ENCODE peak calls at places on chromosomes 2 and 18, in four cellular contexts. One of them, this sample, is unnamed.
A peak's percentile ranks its signal among the peaks of the same experiment; 100 is the strongest.

GRCh38 chr2:10909050-10909995 is 2.4 kb upstream of the KCNF1 start:
- DNase-seq in effector memory CD4-positive, alpha-beta T cell: no peak
- DNase-seq in adipocyte: peak; percentile 47
- DNase-seq in mammary epithelial cell: no peak
- DNase-seq in this sample: no peak

GRCh38 chr2:236575501-236575900 is 5.9 kb downstream of the ACKR3 start:
- DNase-seq in effector memory CD4-positive, alpha-beta T cell: no peak
- DNase-seq in adipocyte: no peak
- DNase-seq in mammary epithelial cell: no peak
- DNase-seq in this sample: no peak

GRCh38 chr2:236782938-236783337 is 213.3 kb downstream of the ACKR3 start:
- DNase-seq in effector memory CD4-positive, alpha-beta T cell: no peak
- DNase-seq in mammary epithelial cell: no peak
- DNase-seq in adipocyte: no peak
- DNase-seq in this sample: no peak

GRCh38 chr2:230224458-230224857 is 1.1 kb upstream of the SP140 start:
- DNase-seq in effector memory CD4-positive, alpha-beta T cell: no peak
- DNase-seq in mammary epithelial cell: no peak
- DNase-seq in adipocyte: no peak
- DNase-seq in this sample: no peak

GRCh38 chr2:73027340-73027739 is 44.2 kb downstream of the SFXN5 start:
- DNase-seq in adipocyte: no peak
- DNase-seq in mammary epithelial cell: no peak
- DNase-seq in effector memory CD4-positive, alpha-beta T cell: no peak
- DNase-seq in this sample: no peak

GRCh38 chr2:72144746-72145657 is 2.7 kb downstream of the CYP26B1 start:
- DNase-seq in adipocyte: peak; percentile 58
- DNase-seq in effector memory CD4-positive, alpha-beta T cell: no peak
- DNase-seq in mammary epithelial cell: peak; percentile 54
- DNase-seq in this sample: no peak

GRCh38 chr2:222753251-222753824 is 81.9 kb downstream of the MOGAT1 start:
- DNase-seq in adipocyte: peak; percentile 81
- DNase-seq in effector memory CD4-positive, alpha-beta T cell: no peak
- DNase-seq in mammary epithelial cell: peak; percentile 73
- DNase-seq in this sample: no peak

GRCh38 chr2:200590090-200590489 is 4.3 kb downstream of the AOX1 start:
- DNase-seq in adipocyte: peak; percentile 42
- DNase-seq in mammary epithelial cell: no peak
- DNase-seq in effector memory CD4-positive, alpha-beta T cell: no peak
- DNase-seq in this sample: no peak

GRCh38 chr18:35174093-35174731 is 66.6 kb upstream of the ZNF397 start:
- DNase-seq in effector memory CD4-positive, alpha-beta T cell: no peak
- DNase-seq in adipocyte: no peak
- DNase-seq in mammary epithelial cell: no peak
- DNase-seq in this sample: no peak

GRCh38 chr18:63881851-63882250 is 5.7 kb upstream of the SERPINB2 start:
- DNase-seq in mammary epithelial cell: peak; percentile 78
- DNase-seq in adipocyte: peak; percentile 19
- DNase-seq in effector memory CD4-positive, alpha-beta T cell: no peak
- DNase-seq in this sample: no peak

GRCh38 chr2:218263817-218264611 is 3.2 kb downstream of the GPBAR1 start:
- DNase-seq in mammary epithelial cell: no peak
- DNase-seq in adipocyte: no peak
- DNase-seq in effector memory CD4-positive, alpha-beta T cell: no peak
- DNase-seq in this sample: no peak

GRCh38 chr2:23631391-23631790 is 246.4 kb downstream of the KLHL29 start:
- DNase-seq in mammary epithelial cell: no peak
- DNase-seq in adipocyte: no peak
- DNase-seq in effector memory CD4-positive, alpha-beta T cell: no peak
- DNase-seq in this sample: no peak

GRCh38 chr2:188076149-188077056 is 215.3 kb upstream of the GULP1 start:
- DNase-seq in adipocyte: no peak
- DNase-seq in effector memory CD4-positive, alpha-beta T cell: no peak
- DNase-seq in mammary epithelial cell: no peak
- DNase-seq in this sample: no peak

GRCh38 chr2:67997528-67998267 is 65.1 kb downstream of the C1D start:
- DNase-seq in effector memory CD4-positive, alpha-beta T cell: no peak
- DNase-seq in adipocyte: peak; percentile 22
- DNase-seq in mammary epithelial cell: peak; percentile 90
- DNase-seq in this sample: no peak

GRCh38 chr2:76180676-76181075 is 470.0 kb upstream of the GCFC2 start:
- DNase-seq in adipocyte: no peak
- DNase-seq in mammary epithelial cell: no peak
- DNase-seq in effector memory CD4-positive, alpha-beta T cell: no peak
- DNase-seq in this sample: no peak

GRCh38 chr2:197498937-197499593 is 575 bp downstream of the HSPD1 start:
- DNase-seq in effector memory CD4-positive, alpha-beta T cell: peak; percentile 16
- DNase-seq in mammary epithelial cell: peak; percentile 39
- DNase-seq in adipocyte: peak; percentile 79
- DNase-seq in this sample: peak; percentile 15

GRCh38 chr2:24818721-24819167 is 25.5 kb downstream of the CENPO start:
- DNase-seq in adipocyte: no peak
- DNase-seq in mammary epithelial cell: no peak
- DNase-seq in effector memory CD4-positive, alpha-beta T cell: no peak
- DNase-seq in this sample: no peak

GRCh38 chr2:128410035-128410757 is 91.5 kb upstream of the HS6ST1 start:
- DNase-seq in mammary epithelial cell: no peak
- DNase-seq in adipocyte: no peak
- DNase-seq in effector memory CD4-positive, alpha-beta T cell: no peak
- DNase-seq in this sample: no peak

GRCh38 chr2:104502904-104503303 is 351.0 kb upstream of the POU3F3 start:
- DNase-seq in adipocyte: no peak
- DNase-seq in effector memory CD4-positive, alpha-beta T cell: no peak
- DNase-seq in mammary epithelial cell: no peak
- DNase-seq in this sample: no peak

GRCh38 chr18:63320690-63321265 is 1.2 kb upstream of the BCL2 start:
- DNase-seq in adipocyte: no peak
- DNase-seq in mammary epithelial cell: peak; percentile 17
- DNase-seq in effector memory CD4-positive, alpha-beta T cell: peak; percentile 27
- DNase-seq in this sample: no peak

GRCh38 chr18:24817150-24818068 is 357.0 kb downstream of the HRH4 start:
- DNase-seq in mammary epithelial cell: no peak
- DNase-seq in adipocyte: no peak
- DNase-seq in effector memory CD4-positive, alpha-beta T cell: no peak
- DNase-seq in this sample: no peak

GRCh38 chr2:20421988-20422678 is 24.7 kb upstream of the RHOB start:
- DNase-seq in mammary epithelial cell: peak; percentile 90
- DNase-seq in effector memory CD4-positive, alpha-beta T cell: no peak
- DNase-seq in adipocyte: peak; percentile 89
- DNase-seq in this sample: peak; percentile 93
- H3K4me1 ChIP-seq in mammary epithelial cell: peaks cover 41% of the 10 kb centered on the region
- H3K4me1 ChIP-seq in effector memory CD4-positive, alpha-beta T cell: peaks cover 11% of the 10 kb centered on the region
- H3K4me1 ChIP-seq in adipocyte: peaks cover 74% of the 10 kb centered on the region
- H3K4me1 ChIP-seq in this sample: peaks cover 54% of the 10 kb centered on the region

GRCh38 chr18:808502-808901 is 3.5 kb downstream of the YES1 start:
- DNase-seq in adipocyte: no peak
- DNase-seq in effector memory CD4-positive, alpha-beta T cell: no peak
- DNase-seq in mammary epithelial cell: no peak
- DNase-seq in this sample: no peak
- H3K4me3 ChIP-seq in adipocyte: no peak overlapping the region
- H3K4me3 ChIP-seq in effector memory CD4-positive, alpha-beta T cell: no peak overlapping the region
- H3K4me3 ChIP-seq in mammary epithelial cell: no peak overlapping the region
- H3K4me3 ChIP-seq in this sample: no peak overlapping the region

GRCh38 chr2:194105358-194105757 is 1551.7 kb upstream of the SLC39A10 start:
- DNase-seq in mammary epithelial cell: no peak
- DNase-seq in effector memory CD4-positive, alpha-beta T cell: no peak
- DNase-seq in adipocyte: no peak
- DNase-seq in this sample: no peak
- H3K4me1 ChIP-seq in mammary epithelial cell: no peaks in the 10 kb centered on the region
- H3K4me1 ChIP-seq in effector memory CD4-positive, alpha-beta T cell: no peaks in the 10 kb centered on the region
- H3K4me1 ChIP-seq in adipocyte: no peaks in the 10 kb centered on the region
- H3K4me1 ChIP-seq in this sample: no peaks in the 10 kb centered on the region

DNA sequence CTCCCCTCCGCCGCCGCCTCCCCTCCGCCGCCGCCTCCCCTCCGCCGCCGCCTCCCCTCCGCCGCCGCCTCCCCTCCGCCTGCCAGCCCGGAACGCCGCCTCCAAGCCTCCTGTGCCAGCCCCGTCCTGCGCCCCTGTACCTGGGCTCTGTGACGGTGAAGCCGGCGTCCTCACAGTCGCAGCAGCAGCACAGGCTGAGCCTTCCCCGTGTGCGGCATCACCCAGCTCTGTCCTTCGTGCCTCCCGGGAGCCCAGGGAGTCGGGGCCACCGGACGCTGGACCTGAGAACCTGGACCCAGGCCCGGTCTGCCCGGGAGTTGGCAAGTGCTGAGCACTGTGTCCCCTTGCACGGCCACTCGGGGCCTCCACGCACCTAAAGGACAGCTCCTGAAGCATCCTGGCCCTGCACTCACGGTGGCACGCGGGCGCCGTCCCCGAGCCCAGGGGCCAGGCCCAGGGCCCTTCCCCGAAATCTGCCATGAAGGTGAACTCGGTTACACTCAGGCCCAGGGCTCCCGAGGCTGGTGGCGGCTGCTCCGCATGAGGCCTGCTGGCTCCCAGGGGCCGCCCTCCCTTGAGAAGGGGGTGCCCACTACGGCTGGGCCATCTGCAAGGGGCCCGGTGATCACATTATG is 32.9 kb downstream of the RTP5 start:
- DNase-seq in mammary epithelial cell: no peak
- DNase-seq in adipocyte: no peak
- DNase-seq in effector memory CD4-positive, alpha-beta T cell: no peak
- DNase-seq in this sample: no peak
- H3K4me3 ChIP-seq in mammary epithelial cell: peak overlapping the region; percentile 18
- H3K4me3 ChIP-seq in adipocyte: no peak overlapping the region
- H3K4me3 ChIP-seq in effector memory CD4-positive, alpha-beta T cell: no peak overlapping the region
- H3K4me3 ChIP-seq in this sample: peak overlapping the region; percentile 66